ENCODE peak calls at places on chromosomes 3 and 15, in six cellular contexts. One of them, this sample, is unnamed.

GRCh38 chr3:76131396-76132153 is 346.2 kb upstream of the ZNF717 start:
- DNase-seq in GM13977: no peak
- DNase-seq in activated CD4-positive, alpha-beta T cell treated with anti-CD3 and anti-CD28 coated beads, Interleukin-2, amount 50 U/mL, for 48 hours: no peak
- DNase-seq in iPS DF 6.9: no peak
- DNase-seq in HEK293T: no peak
- DNase-seq in caudate nucleus: no peak
- DNase-seq in this sample: no peak

GRCh38 chr15:51377038-51377761 is 35.7 kb downstream of the GLDN start:
- DNase-seq in HEK293T: no peak
- DNase-seq in caudate nucleus: no peak
- DNase-seq in iPS DF 6.9: no peak
- DNase-seq in GM13977: no peak
- DNase-seq in activated CD4-positive, alpha-beta T cell treated with anti-CD3 and anti-CD28 coated beads, Interleukin-2, amount 50 U/mL, for 48 hours: no peak
- DNase-seq in this sample: no peak

GRCh38 chr3:195397524-195397923 is 45.3 kb downstream of the ACAP2 start:
- DNase-seq in activated CD4-positive, alpha-beta T cell treated with anti-CD3 and anti-CD28 coated beads, Interleukin-2, amount 50 U/mL, for 48 hours: no peak
- DNase-seq in iPS DF 6.9: no peak
- DNase-seq in GM13977: no peak
- DNase-seq in HEK293T: no peak
- DNase-seq in caudate nucleus: no peak
- DNase-seq in this sample: no peak

GRCh38 chr3:148190441-148190990 is 507.2 kb upstream of the AGTR1 start:
- DNase-seq in HEK293T: no peak
- DNase-seq in activated CD4-positive, alpha-beta T cell treated with anti-CD3 and anti-CD28 coated beads, Interleukin-2, amount 50 U/mL, for 48 hours: no peak
- DNase-seq in GM13977: no peak
- DNase-seq in iPS DF 6.9: no peak
- DNase-seq in caudate nucleus: no peak
- DNase-seq in this sample: no peak

GRCh38 chr3:160661660-160662059 is 15.3 kb upstream of the ARL14 start:
- DNase-seq in GM13977: no peak
- DNase-seq in caudate nucleus: no peak
- DNase-seq in HEK293T: no peak
- DNase-seq in activated CD4-positive, alpha-beta T cell treated with anti-CD3 and anti-CD28 coated beads, Interleukin-2, amount 50 U/mL, for 48 hours: no peak
- DNase-seq in iPS DF 6.9: no peak
- DNase-seq in this sample: no peak

GRCh38 chr3:193851941-193852674 is 259.1 kb downstream of the OPA1 start:
- DNase-seq in activated CD4-positive, alpha-beta T cell treated with anti-CD3 and anti-CD28 coated beads, Interleukin-2, amount 50 U/mL, for 48 hours: no peak
- DNase-seq in GM13977: no peak
- DNase-seq in HEK293T: peak
- DNase-seq in caudate nucleus: no peak
- DNase-seq in iPS DF 6.9: no peak
- DNase-seq in this sample: no peak

GRCh38 chr15:25738171-25738792 is 124.8 kb downstream of the ATP10A start:
- DNase-seq in activated CD4-positive, alpha-beta T cell treated with anti-CD3 and anti-CD28 coated beads, Interleukin-2, amount 50 U/mL, for 48 hours: no peak
- DNase-seq in GM13977: no peak
- DNase-seq in iPS DF 6.9: no peak
- DNase-seq in HEK293T: no peak
- DNase-seq in caudate nucleus: no peak
- DNase-seq in this sample: no peak

GRCh38 chr3:160841455-160841854 is 85.4 kb downstream of the PPM1L start:
- DNase-seq in iPS DF 6.9: no peak
- DNase-seq in GM13977: no peak
- DNase-seq in activated CD4-positive, alpha-beta T cell treated with anti-CD3 and anti-CD28 coated beads, Interleukin-2, amount 50 U/mL, for 48 hours: no peak
- DNase-seq in caudate nucleus: no peak
- DNase-seq in HEK293T: no peak
- DNase-seq in this sample: no peak

GRCh38 chr15:50227076-50227475 is 38.5 kb downstream of the HDC start:
- DNase-seq in activated CD4-positive, alpha-beta T cell treated with anti-CD3 and anti-CD28 coated beads, Interleukin-2, amount 50 U/mL, for 48 hours: no peak
- DNase-seq in iPS DF 6.9: no peak
- DNase-seq in HEK293T: no peak
- DNase-seq in GM13977: no peak
- DNase-seq in caudate nucleus: no peak
- DNase-seq in this sample: no peak

GRCh38 chr3:11603628-11604027 is 40.1 kb downstream of the VGLL4 start:
- DNase-seq in activated CD4-positive, alpha-beta T cell treated with anti-CD3 and anti-CD28 coated beads, Interleukin-2, amount 50 U/mL, for 48 hours: no peak
- DNase-seq in caudate nucleus: no peak
- DNase-seq in iPS DF 6.9: no peak
- DNase-seq in HEK293T: no peak
- DNase-seq in GM13977: no peak
- DNase-seq in this sample: no peak